ENCODE peak calls at places on chromosome 12, in eight cellular contexts. N, U, A, L, F, E, P and S are unnamed samples.

GRCh38 chr12:19131020-19131431 is 1.5 kb downstream of the PLEKHA5 start:
- DNase-seq in N (peak), U (peak), A (peak), L (no peak), F (no peak), E (no peak), P (no peak), S (no peak)

GRCh38 chr12:89414322-89414721 is 62.0 kb upstream of the DUSP6 start:
- DNase-seq in N (no peak), U (no peak), A (no peak), L (no peak), F (no peak), E (no peak), P (no peak), S (no peak)

GRCh38 chr12:123485756-123486155 is 27.8 kb downstream of the SNRNP35 start:
- DNase-seq in N (no peak), U (no peak), A (no peak), L (no peak), F (no peak), E (no peak), P (no peak), S (no peak)

GRCh38 chr12:107339932-107340331 is 246.6 kb upstream of the CRY1 start:
- DNase-seq in N (no peak), U (no peak), A (no peak), L (no peak), F (no peak), E (no peak), P (no peak), S (no peak)

GRCh38 chr12:113479578-113480335 is 8.1 kb upstream of the LHX5 start:
- DNase-seq in N (peak), U (no peak), A (no peak), L (peak), F (peak), E (no peak), P (no peak), S (peak)

GRCh38 chr12:67766370-67766769 is 117.8 kb downstream of the DYRK2 start:
- DNase-seq in N (no peak), U (peak), A (no peak), L (no peak), F (no peak), E (no peak), P (no peak), S (no peak)

GRCh38 chr12:52223411-52224039 is 9.5 kb upstream of the KRT7 start:
- DNase-seq in N (no peak), U (peak), A (no peak), L (no peak), F (no peak), E (no peak), P (no peak), S (no peak)

GRCh38 chr12:3123729-3124128 is 46.5 kb downstream of the TSPAN9 start:
- DNase-seq in N (no peak), U (peak), A (no peak), L (no peak), F (no peak), E (no peak), P (no peak), S (no peak)

GRCh38 chr12:13897811-13898210 is 83.6 kb downstream of the GRIN2B start:
- DNase-seq in N (no peak), U (no peak), A (no peak), L (no peak), F (no peak), E (no peak), P (no peak), S (no peak)

GRCh38 chr12:58920102-58920955 is at the start of gene LRIG3:
- DNase-seq in N (peak), U (peak), A (peak), L (peak), F (peak), E (no peak), P (peak), S (peak)

GRCh38 chr12:32477714-32478113 is 78.4 kb downstream of the FGD4 start:
- DNase-seq in N (no peak), U (no peak), A (no peak), L (no peak), F (no peak), E (no peak), P (no peak), S (no peak)

GRCh38 chr12:126557659-126558058 is 1492.4 kb downstream of the AACS start:
- DNase-seq in N (no peak), U (no peak), A (no peak), L (no peak), F (no peak), E (no peak), P (no peak), S (no peak)

GRCh38 chr12:27667540-27667939 is 28.7 kb upstream of the REP15 start:
- DNase-seq in N (no peak), U (peak), A (no peak), L (no peak), F (no peak), E (no peak), P (peak), S (no peak)

GRCh38 chr12:131164096-131164872 is 210.6 kb downstream of the ADGRD1 start:
- DNase-seq in N (no peak), U (no peak), A (no peak), L (no peak), F (no peak), E (no peak), P (no peak), S (peak)

GRCh38 chr12:63036216-63036973 is 101.4 kb upstream of the PPM1H start:
- DNase-seq in N (no peak), U (no peak), A (no peak), L (no peak), F (no peak), E (no peak), P (no peak), S (no peak)

GRCh38 chr12:19498099-19498498 is 58.8 kb downstream of the AEBP2 start:
- DNase-seq in N (no peak), U (no peak), A (no peak), L (no peak), F (no peak), E (no peak), P (no peak), S (no peak)

GRCh38 chr12:96886998-96887677 is 19.9 kb upstream of the NEDD1 start:
- DNase-seq in N (no peak), U (no peak), A (no peak), L (no peak), F (no peak), E (no peak), P (no peak), S (no peak)

GRCh38 chr12:95838125-95838524 is 20.6 kb upstream of the SNRPF start:
- DNase-seq in N (no peak), U (peak), A (peak), L (no peak), F (no peak), E (no peak), P (no peak), S (no peak)

GRCh38 chr12:1630827-1631591 is 2.0 kb downstream of the WNT5B start:
- DNase-seq in N (peak), U (no peak), A (no peak), L (peak), F (no peak), E (no peak), P (no peak), S (no peak)

GRCh38 chr12:100741084-100741711 is 53.4 kb upstream of the ANO4 start:
- DNase-seq in N (no peak), U (peak), A (no peak), L (no peak), F (no peak), E (no peak), P (no peak), S (no peak)

GRCh38 chr12:15605886-15606590 is 183.2 kb downstream of the EPS8 start:
- DNase-seq in N (no peak), U (no peak), A (no peak), L (no peak), F (no peak), E (no peak), P (no peak), S (no peak)

GRCh38 chr12:89111964-89112363 is 240.3 kb downstream of the DUSP6 start:
- DNase-seq in N (no peak), U (no peak), A (no peak), L (no peak), F (no peak), E (no peak), P (no peak), S (no peak)

GRCh38 chr12:109255377-109255776 is 53.7 kb downstream of the FOXN4 start:
- DNase-seq in N (no peak), U (peak), A (no peak), L (no peak), F (no peak), E (no peak), P (no peak), S (no peak)

GRCh38 chr12:113900711-113901110 is 65.4 kb downstream of the RBM19 start:
- DNase-seq in N (no peak), U (no peak), A (no peak), L (no peak), F (no peak), E (no peak), P (no peak), S (no peak)

GRCh38 chr12:50772877-50773276 is 9.0 kb downstream of the ATF1 start:
- DNase-seq in N (no peak), U (no peak), A (no peak), L (no peak), F (no peak), E (no peak), P (no peak), S (no peak)

GRCh38 chr12:57276935-57277563 is 26.1 kb upstream of the STAC3 start:
- DNase-seq in N (no peak), U (peak), A (no peak), L (no peak), F (no peak), E (no peak), P (no peak), S (no peak)

GRCh38 chr12:58041441-58041840 is 100.1 kb downstream of the ATP23 start:
- DNase-seq in N (no peak), U (no peak), A (no peak), L (no peak), F (no peak), E (no peak), P (no peak), S (no peak)

GRCh38 chr12:70052931-70053497 is 190.2 kb upstream of the CNOT2 start:
- DNase-seq in N (no peak), U (peak), A (peak), L (no peak), F (no peak), E (no peak), P (peak), S (no peak)

GRCh38 chr12:123115409-123116111 is 35.3 kb downstream of the PITPNM2 start:
- DNase-seq in N (no peak), U (peak), A (peak), L (no peak), F (no peak), E (peak), P (peak), S (peak)

GRCh38 chr12:11648514-11649412 is 711 bp upstream of the ETV6 start:
- DNase-seq in N (peak), U (peak), A (peak), L (peak), F (peak), E (peak), P (peak), S (peak)

GRCh38 chr12:11649413-11650278 is at the start of gene ETV6:
- DNase-seq in N (peak), U (peak), A (peak), L (peak), F (peak), E (peak), P (peak), S (peak)

GRCh38 chr12:11642785-11643184 is 6.7 kb upstream of the ETV6 start:
- DNase-seq in N (no peak), U (no peak), A (no peak), L (no peak), F (no peak), E (no peak), P (no peak), S (no peak)

GRCh38 chr12:11641522-11641921 is 8.0 kb upstream of the ETV6 start:
- DNase-seq in N (no peak), U (no peak), A (no peak), L (no peak), F (no peak), E (no peak), P (no peak), S (no peak)

GRCh38 chr12:11645391-11645790 is 4.1 kb upstream of the ETV6 start:
- DNase-seq in N (no peak), U (no peak), A (no peak), L (no peak), F (no peak), E (no peak), P (no peak), S (no peak)
- TF ChIP-seq CTCF in N (no peak), U (no peak), A (no peak), L (no peak), F (no peak), E (no peak), P (no peak), S (no peak)

GRCh38 chr12:11348439-11348838 is 38.2 kb upstream of the PRB4 start:
- DNase-seq in N (no peak), U (no peak), A (no peak), L (no peak), F (no peak), E (no peak), P (no peak), S (no peak)

GRCh38 chr12:11344504-11344903 is 34.3 kb upstream of the PRB4 start:
- DNase-seq in N (no peak), U (no peak), A (no peak), L (no peak), F (no peak), E (no peak), P (no peak), S (no peak)

GRCh38 chr12:11347810-11348209 is 37.6 kb upstream of the PRB4 start:
- DNase-seq in N (no peak), U (peak), A (no peak), L (no peak), F (no peak), E (no peak), P (no peak), S (no peak)
- TF ChIP-seq CTCF in N (peak), U (peak), A (no peak), L (no peak), F (peak), E (peak), P (no peak), S (peak)

DNA sequence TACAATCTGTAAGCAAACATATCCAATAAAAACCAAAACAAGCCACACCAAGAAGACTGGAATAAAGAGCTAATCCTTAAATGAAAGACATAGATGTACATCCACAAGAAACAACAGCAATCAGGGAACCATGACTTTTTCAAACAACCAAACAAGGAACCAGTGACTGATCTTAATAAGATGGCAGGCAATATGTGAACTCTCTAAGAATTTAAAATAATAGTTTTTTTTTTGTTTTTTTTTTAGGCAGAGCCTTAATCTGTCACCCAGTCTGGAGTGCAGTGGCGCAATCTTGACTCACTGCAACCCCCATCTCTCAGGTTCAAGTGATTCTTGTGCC is 52.9 kb upstream of the CAPRIN2 start:
- DNase-seq in N (no peak), U (no peak), A (no peak), L (no peak), F (no peak), E (no peak), P (no peak), S (no peak)
- TF ChIP-seq CTCF in N (peak), U (no peak), A (no peak), L (no peak), F (no peak), E (no peak), P (no peak), S (no peak)

DNA sequence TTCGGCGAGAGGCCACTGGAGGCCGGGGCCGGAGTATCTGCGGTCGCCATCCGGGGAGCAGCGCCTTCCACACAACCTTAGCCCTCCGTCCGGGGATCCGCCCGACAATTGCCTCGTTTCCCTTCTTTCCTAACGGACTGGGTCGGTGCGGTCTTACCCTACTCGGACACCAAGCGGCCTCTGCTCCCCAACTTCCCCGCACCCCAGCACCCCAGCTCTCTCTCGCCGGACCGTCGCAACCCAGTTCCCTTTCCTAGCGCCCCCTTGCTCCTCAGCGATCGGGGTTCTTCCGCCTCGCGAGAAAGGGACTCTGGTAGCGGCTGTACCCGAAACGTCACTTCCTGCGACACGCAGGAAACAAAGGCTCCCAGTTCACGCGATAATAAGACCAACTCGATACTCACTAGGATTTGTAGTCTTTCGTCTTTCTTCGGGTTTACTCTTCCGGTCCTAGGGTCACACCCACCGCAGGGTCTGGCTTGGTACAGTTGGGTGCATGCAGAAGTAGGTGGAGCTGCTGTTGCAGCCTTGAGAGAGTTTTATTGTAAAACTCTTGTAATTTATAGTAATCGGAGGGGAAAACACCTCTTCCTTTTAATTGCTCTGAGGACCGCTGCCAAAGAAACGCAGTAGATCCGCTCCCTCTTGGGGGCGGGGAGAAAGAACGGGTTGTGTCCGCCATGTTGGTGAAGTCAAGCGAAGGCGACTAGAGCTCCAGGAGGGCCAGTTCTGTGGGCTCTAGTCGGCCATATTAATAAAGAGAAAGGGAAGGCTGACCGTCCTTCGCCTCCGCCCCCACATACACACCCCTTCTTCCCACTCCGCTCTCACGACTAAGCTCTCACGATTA is at the start of the genes THAP2 and ZFC3H1:
- DNase-seq in N (peak), U (peak), A (peak), L (peak), F (peak), E (peak), P (peak), S (peak)
- TF ChIP-seq CTCF in N (no peak), U (peak), A (no peak), L (peak), F (no peak), E (peak), P (no peak), S (peak)

GRCh38 chr12:47280543-47281330 is 201.0 kb upstream of the AMIGO2 start:
- DNase-seq in N (no peak), U (no peak), A (no peak), L (no peak), F (no peak), E (no peak), P (no peak), S (no peak)
- TF ChIP-seq CTCF in N (no peak), U (no peak), A (no peak), L (no peak), F (no peak), E (no peak), P (no peak), S (no peak)

DNA sequence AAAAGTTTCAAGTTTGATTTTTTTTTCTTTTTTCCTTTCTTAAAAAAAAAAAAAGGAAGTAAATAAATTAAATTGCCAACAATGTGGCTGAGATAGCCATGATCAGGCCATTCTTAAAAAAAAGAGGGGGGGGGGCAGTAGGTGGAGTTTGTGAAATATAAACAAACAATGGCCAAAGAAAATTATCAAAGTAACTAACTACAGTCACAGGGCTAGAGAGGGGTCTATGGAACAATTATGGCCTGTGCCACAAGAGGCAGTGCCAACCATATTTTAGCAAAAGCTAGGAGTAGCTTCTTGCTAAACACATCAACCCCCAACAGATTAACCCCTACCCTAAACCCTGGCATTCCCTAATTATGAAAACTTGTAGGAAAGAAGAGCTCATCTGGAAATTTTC is 16.2 kb upstream of the SMARCC2 start:
- DNase-seq in N (no peak), U (no peak), A (no peak), L (no peak), F (no peak), E (no peak), P (no peak), S (no peak)
- TF ChIP-seq CTCF in N (no peak), U (peak), A (no peak), L (no peak), F (no peak), E (peak), P (no peak), S (no peak)

GRCh38 chr12:93943766-93944165 is 204.6 kb upstream of the PLXNC1 start:
- DNase-seq in N (no peak), U (peak), A (no peak), L (no peak), F (no peak), E (no peak), P (peak), S (no peak)
- TF ChIP-seq CTCF in N (no peak), U (no peak), A (no peak), L (no peak), F (no peak), E (no peak), P (no peak), S (no peak)